ENCODE peak calls at places on chromosomes 1 and 21, in four cellular contexts. N, R, C and T are unnamed samples.

GRCh38 chr1:169696273-169697100 is 14.9 kb downstream of the SELL start:
- DNase-seq in R (no peak), N (no peak), C (no peak), T (no peak)

GRCh38 chr1:59026472-59026948 is 242.7 kb upstream of the JUN start:
- DNase-seq in R (no peak), N (no peak), C (no peak), T (no peak)

GRCh38 chr1:168728452-168729404 is at the start of gene DPT:
- DNase-seq in N (no peak), R (no peak), C (no peak), T (no peak)

GRCh38 chr1:65360654-65361053 is 51.3 kb downstream of the DNAJC6 start:
- DNase-seq in N (no peak), C (no peak), R (no peak), T (no peak)

GRCh38 chr1:91889717-91890459 is 3.9 kb upstream of the TGFBR3 start:
- DNase-seq in R (no peak), N (no peak), C (no peak), T (no peak)

GRCh38 chr1:204106825-204107224 is 33.9 kb downstream of the SOX13 start:
- DNase-seq in N (no peak), R (no peak), C (no peak), T (no peak)

GRCh38 chr1:56967900-56968832 is 2.4 kb upstream of the C8B start:
- DNase-seq in R (peak), N (no peak), C (no peak), T (no peak)

GRCh38 chr1:33032126-33032869 is 4.4 kb downstream of the AK2 start:
- DNase-seq in C (no peak), R (no peak), N (no peak), T (no peak)

GRCh38 chr1:240492832-240493440 is 119.0 kb downstream of the GREM2 start:
- DNase-seq in R (peak), C (no peak), N (no peak), T (no peak)

GRCh38 chr1:31198150-31198549 is 41.5 kb downstream of the NKAIN1 start:
- DNase-seq in R (no peak), C (no peak), N (no peak), T (no peak)

GRCh38 chr1:156625436-156626078 is 6.3 kb downstream of the HAPLN2 start:
- DNase-seq in N (no peak), C (no peak), R (peak), T (no peak)

GRCh38 chr1:67460648-67461500 is 30.7 kb upstream of the SERBP1 start:
- DNase-seq in R (no peak), C (no peak), N (no peak), T (no peak)

GRCh38 chr21:31558839-31559367 is 100.6 kb upstream of the SOD1 start:
- DNase-seq in C (peak), R (no peak), N (peak), T (peak)
- TF ChIP-seq CTCF in C (peak), R (no peak), N (no peak), T (no peak)

GRCh38 chr1:6424000-6424565 is 493 bp upstream of the ESPN start:
- DNase-seq in C (no peak), R (peak), N (no peak), T (no peak)

GRCh38 chr1:6425671-6426070 is 1.1 kb downstream of the ESPN start:
- DNase-seq in N (no peak), R (no peak), C (no peak), T (no peak)

GRCh38 chr1:6421266-6421665 is 1.5 kb upstream of the HES2 start:
- DNase-seq in C (no peak), R (no peak), N (no peak), T (no peak)

GRCh38 chr1:6424619-6425593 is at the start of gene ESPN:
- DNase-seq in R (peak), C (no peak), N (no peak), T (no peak)

GRCh38 chr1:6423321-6423999 is 1.1 kb upstream of the ESPN start:
- DNase-seq in C (no peak), N (peak), R (peak), T (no peak)
- TF ChIP-seq POLR2A in C (no peak), N (no peak), R (no peak), T (no peak)

DNA sequence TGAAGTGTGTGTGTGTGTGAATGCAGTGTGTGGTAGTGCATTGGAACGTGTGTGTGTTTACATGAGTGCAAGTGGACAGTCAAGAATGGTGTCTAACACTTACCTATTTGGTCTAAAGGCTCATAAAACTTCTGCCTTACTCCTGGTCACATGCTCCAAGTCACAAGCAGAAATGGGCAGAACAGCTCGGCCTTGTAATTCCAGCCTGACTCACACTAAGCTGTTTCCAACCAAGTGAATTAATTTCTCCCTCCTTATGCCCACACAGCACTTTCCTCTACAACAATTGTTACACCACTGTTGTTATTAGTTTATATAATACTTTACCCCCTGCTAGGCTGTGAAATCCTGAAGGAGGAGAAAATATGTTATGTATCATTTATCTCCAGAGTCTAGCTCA is 43.8 kb downstream of the DDR2 start:
- DNase-seq in N (no peak), C (no peak), R (no peak), T (no peak)
- TF ChIP-seq POLR2AphosphoS5 in N (no peak), C (no peak), R (no peak), T (no peak)

GRCh38 chr1:100267284-100267683 is 1.3 kb downstream of the RTCA start:
- DNase-seq in R (no peak), N (no peak), C (no peak), T (no peak)

GRCh38 chr1:100265931-100266830 is at the start of gene RTCA:
- DNase-seq in C (peak), R (peak), N (peak), T (no peak)

GRCh38 chr1:100265562-100265930 is 470 bp upstream of the RTCA start:
- DNase-seq in N (no peak), C (no peak), R (peak), T (no peak)

DNA sequence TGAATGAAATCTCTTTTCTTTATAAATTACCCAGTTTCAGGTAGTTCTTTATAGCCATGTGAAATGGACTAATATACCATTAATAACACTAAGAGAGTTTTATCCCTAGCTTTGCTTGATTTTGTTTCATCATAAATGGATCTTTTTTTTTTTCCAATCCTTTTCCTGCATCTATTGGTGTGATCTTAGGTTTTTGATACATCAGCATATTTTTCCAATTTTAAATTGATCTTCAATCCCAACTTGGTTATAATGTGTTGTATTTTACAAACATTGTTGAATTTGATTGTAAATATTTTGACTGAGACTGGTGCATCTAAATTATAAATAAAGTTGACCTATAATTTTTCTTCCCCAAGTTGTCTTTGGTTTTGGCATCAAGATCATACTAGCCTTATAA is 4.3 kb upstream of the RTCA start:
- DNase-seq in R (no peak), C (no peak), N (no peak), T (no peak)
- TF ChIP-seq CTCF in R (no peak), C (no peak), N (no peak), T (no peak)

DNA sequence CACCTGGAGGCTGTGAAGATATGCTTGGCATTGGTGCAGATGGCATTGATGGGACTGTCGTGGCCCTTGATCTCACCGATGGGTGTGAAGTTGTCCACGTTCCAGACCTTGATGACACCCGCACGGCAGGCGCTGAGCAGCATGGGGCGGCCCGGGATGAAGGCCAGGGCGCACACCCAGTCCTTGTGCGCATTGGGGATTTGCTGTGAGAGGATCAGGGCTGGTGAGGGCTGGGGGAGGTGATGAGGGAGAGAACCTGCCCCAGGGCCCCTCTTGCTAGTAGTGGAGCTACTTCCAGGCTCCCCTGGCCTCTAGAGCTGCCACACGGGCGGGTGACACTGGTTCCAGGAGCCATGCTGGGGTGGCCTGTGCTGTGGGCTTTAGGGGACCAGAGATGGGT is 48.8 kb downstream of the KIF21B start:
- DNase-seq in R (no peak), N (no peak), C (no peak), T (no peak)
- TF ChIP-seq POLR2A in R (no peak), N (no peak), C (no peak), T (no peak)

DNA sequence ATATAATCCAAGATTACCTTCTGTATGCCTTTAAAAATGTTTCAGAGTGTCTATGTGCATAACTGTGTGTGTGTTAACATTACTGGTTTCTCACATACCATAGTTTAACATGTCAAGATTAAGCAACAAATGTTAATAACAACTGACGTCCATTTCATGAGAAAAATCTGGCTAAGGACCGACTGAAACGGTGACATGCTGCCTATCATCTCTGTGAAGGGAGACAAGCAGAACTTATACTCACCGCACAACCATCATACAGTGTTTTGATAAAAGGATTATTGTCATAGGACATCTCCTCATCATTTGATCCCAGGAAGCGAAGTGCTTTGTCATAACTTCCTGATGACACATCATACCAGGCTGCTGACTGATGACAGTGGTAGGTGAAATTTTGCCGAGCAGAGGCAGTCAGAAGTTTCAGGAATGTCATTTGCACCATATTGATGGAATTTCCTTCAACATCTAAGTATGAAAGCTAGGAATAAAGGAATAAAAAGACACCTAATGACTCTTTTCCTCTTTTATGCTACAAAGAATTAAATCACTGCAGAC is 228.8 kb downstream of the COL11A1 start:
- DNase-seq in C (no peak), N (no peak), R (no peak), T (no peak)
- TF ChIP-seq POLR2AphosphoS5 in C (no peak), N (no peak), R (no peak), T (no peak)

GRCh38 chr1:116986531-116987255 is 14.9 kb upstream of the CD101 start:
- DNase-seq in C (no peak), R (peak), N (no peak), T (no peak)
- TF ChIP-seq CTCF in C (no peak), R (peak), N (no peak), T (no peak)

DNA sequence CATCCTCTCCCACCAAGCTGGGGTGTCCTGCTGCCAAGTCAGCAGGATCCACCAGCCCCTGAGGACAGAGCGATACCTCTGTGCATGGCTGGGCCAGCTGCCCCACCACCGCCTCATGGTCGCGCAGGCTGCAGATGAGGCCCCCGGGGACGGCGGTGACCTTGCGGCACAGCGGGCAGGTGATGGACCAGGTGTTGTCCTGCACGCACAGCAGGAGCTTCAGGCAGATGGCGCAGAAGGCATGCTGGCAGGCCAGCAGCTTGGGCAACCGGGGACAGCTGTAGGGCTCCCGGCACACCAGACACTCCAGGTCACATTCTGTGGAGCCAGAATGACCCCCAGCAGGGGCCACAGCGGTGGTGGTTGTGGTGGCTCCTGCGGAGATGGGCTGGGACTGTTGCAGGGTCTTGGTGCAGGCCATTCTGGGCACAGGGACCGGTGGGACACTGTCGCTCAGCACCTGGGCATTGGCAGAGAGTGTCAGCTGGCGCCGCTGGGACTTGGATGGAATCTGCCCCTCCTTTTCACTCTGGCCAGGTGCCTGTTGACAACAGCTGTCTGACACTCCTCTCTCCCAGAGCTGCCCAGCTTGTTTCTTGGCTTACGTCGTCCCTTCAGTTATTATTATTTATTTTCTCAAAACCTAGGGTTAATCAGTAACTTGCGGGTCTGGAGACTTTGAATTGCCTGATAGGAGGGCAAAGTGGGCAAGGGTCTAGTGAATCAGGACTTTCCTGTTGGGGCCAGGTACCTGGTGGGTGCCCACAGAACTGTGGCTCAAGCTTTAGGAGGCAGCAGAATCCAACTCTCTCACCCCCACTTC is at the start of gene RNF186:
- DNase-seq in C (no peak), N (peak), R (no peak), T (no peak)
- TF ChIP-seq POLR2A in C (no peak), N (no peak), R (no peak), T (no peak)

GRCh38 chr1:164783778-164784555 is 225.0 kb downstream of the PBX1 start:
- DNase-seq in R (no peak), C (no peak), N (no peak), T (no peak)

GRCh38 chr1:164780111-164780510 is 221.1 kb downstream of the PBX1 start:
- DNase-seq in N (no peak), R (no peak), C (no peak), T (no peak)

GRCh38 chr1:164779376-164779775 is 220.4 kb downstream of the PBX1 start:
- DNase-seq in R (no peak), C (no peak), N (no peak), T (no peak)

GRCh38 chr1:164781980-164782379 is 223.0 kb downstream of the PBX1 start:
- DNase-seq in R (no peak), N (no peak), C (no peak), T (peak)

DNA sequence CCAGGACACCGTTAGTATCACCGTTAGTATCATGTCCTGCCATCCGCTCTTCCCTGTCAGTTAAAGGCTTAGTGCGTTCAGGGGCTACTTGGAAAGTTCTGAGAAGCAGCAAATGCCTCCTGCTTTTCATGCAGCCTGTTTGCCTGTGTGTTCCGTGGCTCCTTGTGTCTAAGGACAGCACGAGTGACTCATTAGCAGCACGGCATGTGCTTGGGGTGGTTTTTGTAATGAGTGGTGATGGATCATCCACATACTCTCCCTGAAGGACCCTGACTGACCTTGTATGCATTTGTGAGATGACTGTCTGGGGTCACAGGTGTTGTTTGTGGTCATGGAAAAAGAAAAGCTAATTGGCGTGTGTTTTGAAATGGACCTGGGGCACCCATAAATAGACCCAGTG is 221.9 kb downstream of the PBX1 start:
- DNase-seq in C (no peak), N (no peak), R (no peak), T (peak)
- TF ChIP-seq POLR2AphosphoS5 in C (no peak), N (peak), R (no peak), T (no peak)

GRCh38 chr1:220454155-220454777 is 73.7 kb upstream of the MARK1 start:
- DNase-seq in N (no peak), C (no peak), R (no peak), T (no peak)
- TF ChIP-seq CTCF in N (no peak), C (no peak), R (no peak), T (no peak)